ENCODE peak calls at places on chromosomes 7 and 10, in six cellular contexts. A, S, C, Z, V and P are unnamed samples.

GRCh38 chr10:124290095-124290795 is 128.5 kb downstream of the OAT start:
- DNase-seq in S (peak), V (peak), Z (no peak), C (peak), A (peak), P (peak)

GRCh38 chr7:94848531-94848930 is 58.9 kb upstream of the PPP1R9A start:
- DNase-seq in Z (no peak), S (no peak), V (peak), A (no peak), C (no peak), P (no peak)

GRCh38 chr10:75924309-75924920 is 493.0 kb downstream of the LRMDA start:
- DNase-seq in V (no peak), A (no peak), S (no peak), C (no peak), Z (peak), P (no peak)

GRCh38 chr10:78028438-78029293 is 649 bp downstream of the POLR3A start:
- DNase-seq in S (peak), C (no peak), Z (no peak), A (no peak), V (peak), P (peak)

GRCh38 chr10:105691811-105692210 is 1050.7 kb downstream of the SORCS3 start:
- DNase-seq in C (no peak), A (no peak), V (no peak), S (no peak), Z (no peak), P (no peak)

GRCh38 chr7:31099451-31100444 is 47.6 kb downstream of the ADCYAP1R1 start:
- DNase-seq in A (no peak), Z (peak), C (no peak), V (no peak), S (no peak), P (no peak)

GRCh38 chr7:151251328-151251925 is 2.9 kb upstream of the SMARCD3 start:
- DNase-seq in A (peak), Z (peak), C (no peak), V (peak), S (peak), P (peak)

GRCh38 chr7:114081606-114082425 is 163.0 kb upstream of the PPP1R3A start:
- DNase-seq in Z (peak), A (no peak), S (no peak), V (peak), C (peak), P (peak)

GRCh38 chr10:14016011-14016536 is 314.6 kb downstream of the FRMD4A start:
- DNase-seq in A (no peak), Z (no peak), V (peak), C (no peak), S (peak), P (peak)

GRCh38 chr10:53123311-53123710 is 350.7 kb upstream of the MBL2 start:
- DNase-seq in Z (no peak), S (no peak), V (no peak), C (no peak), A (no peak), P (no peak)

GRCh38 chr10:74333174-74333573 is 182.2 kb downstream of the ADK start:
- DNase-seq in S (no peak), Z (no peak), V (peak), C (no peak), A (no peak), P (peak)

GRCh38 chr7:139495726-139496125 is 12.3 kb upstream of the KLRG2 start:
- DNase-seq in S (no peak), Z (no peak), A (no peak), C (no peak), V (no peak), P (no peak)

GRCh38 chr7:77351539-77352004 is 64.6 kb downstream of the GSAP start:
- DNase-seq in Z (peak), V (no peak), C (no peak), S (peak), A (no peak), P (no peak)

GRCh38 chr7:100895956-100896742 is 461 bp upstream of the ACHE start:
- DNase-seq in C (no peak), S (peak), Z (peak), A (no peak), V (no peak), P (no peak)

GRCh38 chr10:7670157-7670556 is 3.4 kb upstream of the ITIH5 start:
- DNase-seq in Z (no peak), V (no peak), A (no peak), S (no peak), C (no peak), P (no peak)

GRCh38 chr7:94414481-94414880 is 19.8 kb downstream of the COL1A2 start:
- DNase-seq in C (peak), S (no peak), V (peak), A (peak), Z (no peak), P (peak)

GRCh38 chr7:23918856-23919255 is 208.8 kb downstream of the STK31 start:
- DNase-seq in A (no peak), Z (peak), V (no peak), S (no peak), C (peak), P (no peak)

GRCh38 chr7:112192236-112193154 is 13.7 kb downstream of the DOCK4 start:
- DNase-seq in C (no peak), Z (no peak), A (no peak), V (peak), S (no peak), P (peak)

GRCh38 chr7:138564365-138564764 is 104.3 kb downstream of the TRIM24 start:
- DNase-seq in A (no peak), V (no peak), S (no peak), Z (no peak), C (no peak), P (no peak)

GRCh38 chr7:28802450-28802849 is 155.7 kb downstream of the TRIL start:
- DNase-seq in V (peak), A (no peak), C (no peak), Z (no peak), S (no peak), P (no peak)

GRCh38 chr10:70335246-70335613 is 47.2 kb downstream of the LRRC20 start:
- DNase-seq in V (no peak), C (no peak), Z (no peak), S (no peak), A (no peak), P (peak)

GRCh38 chr7:96952974-96953391 is 52.4 kb upstream of the DLX6 start:
- DNase-seq in A (no peak), Z (no peak), S (no peak), C (no peak), V (peak), P (peak)

GRCh38 chr10:43204943-43205671 is 61.8 kb downstream of the RASGEF1A start:
- DNase-seq in C (peak), A (peak), Z (peak), S (peak), V (peak), P (peak)

GRCh38 chr7:43112941-43113621 is 634 bp downstream of the HECW1 start:
- DNase-seq in C (peak), Z (peak), V (peak), A (peak), S (no peak), P (peak)

GRCh38 chr7:90119178-90119971 is 34.9 kb upstream of the STEAP1 start:
- DNase-seq in C (peak), Z (peak), V (peak), A (no peak), S (no peak), P (peak)

GRCh38 chr10:654647-654996 is 34.8 kb downstream of the DIP2C start:
- DNase-seq in S (no peak), A (no peak), C (no peak), Z (peak), V (no peak), P (no peak)

GRCh38 chr10:7906128-7906527 is 87.8 kb downstream of the TAF3 start:
- DNase-seq in S (no peak), A (no peak), V (no peak), C (no peak), Z (no peak), P (no peak)

GRCh38 chr7:106779877-106780276 is 85.2 kb upstream of the PIK3CG start:
- DNase-seq in A (no peak), C (peak), S (peak), V (no peak), Z (peak), P (no peak)

GRCh38 chr7:131586259-131586658 is 29.8 kb upstream of the PODXL start:
- DNase-seq in A (no peak), C (no peak), V (no peak), S (peak), Z (peak), P (no peak)

GRCh38 chr10:71393841-71394475 is 2.8 kb upstream of the CDH23 start:
- DNase-seq in S (no peak), A (no peak), V (no peak), Z (peak), C (no peak), P (no peak)

GRCh38 chr10:123945506-123945905 is 53.9 kb upstream of the CPXM2 start:
- DNase-seq in V (no peak), C (peak), S (no peak), A (no peak), Z (no peak), P (peak)

GRCh38 chr7:156219307-156220077 is 407.2 kb upstream of the SHH start:
- DNase-seq in S (no peak), Z (peak), C (no peak), A (no peak), V (no peak), P (no peak)

GRCh38 chr7:116511552-116512523 is 12.3 kb downstream of the CAV2 start:
- DNase-seq in S (no peak), C (peak), Z (no peak), A (peak), V (peak), P (peak)

GRCh38 chr7:38893061-38893460 is 15.9 kb downstream of the VPS41 start:
- DNase-seq in C (no peak), Z (no peak), V (peak), S (no peak), A (no peak), P (peak)

GRCh38 chr7:47725031-47725780 is 143.3 kb upstream of the TNS3 start:
- DNase-seq in V (peak), Z (no peak), C (no peak), S (no peak), A (no peak), P (no peak)

GRCh38 chr10:6202098-6202683 is 541 bp upstream of the PFKFB3 start:
- DNase-seq in C (no peak), A (no peak), V (no peak), S (no peak), Z (no peak), P (no peak)

GRCh38 chr10:71525721-71526120 is 129.0 kb downstream of the CDH23 start:
- DNase-seq in V (no peak), A (no peak), Z (no peak), S (no peak), C (no peak), P (no peak)

GRCh38 chr10:52750629-52751028 is 22.0 kb downstream of the MBL2 start:
- DNase-seq in Z (no peak), V (no peak), C (no peak), A (no peak), S (no peak), P (no peak)

GRCh38 chr7:1533569-1534329 is 3.2 kb downstream of the MAFK start:
- DNase-seq in V (peak), S (peak), C (peak), A (no peak), Z (peak), P (peak)